ENCODE peak calls at places on chromosome 15, in nine cellular contexts. One of them, this sample, is unnamed.

GRCh38 chr15:52733696-52734255 is 54.6 kb upstream of the ATOSA start:
- DNase-seq in uterus: no peak
- DNase-seq in nephron progenitor cell: no peak
- DNase-seq in RWPE1: no peak
- DNase-seq in HFF-Myc: no peak
- DNase-seq in AG09319: no peak
- DNase-seq in ELR: no peak
- DNase-seq in H54: no peak
- DNase-seq in substantia nigra: no peak
- DNase-seq in this sample: no peak

GRCh38 chr15:76217029-76217866 is 94.0 kb downstream of the ETFA start:
- DNase-seq in HFF-Myc: no peak
- DNase-seq in AG09319: no peak
- DNase-seq in uterus: no peak
- DNase-seq in H54: no peak
- DNase-seq in RWPE1: peak
- DNase-seq in ELR: no peak
- DNase-seq in nephron progenitor cell: no peak
- DNase-seq in substantia nigra: no peak
- DNase-seq in this sample: no peak

GRCh38 chr15:51099185-51099584 is 4.5 kb upstream of the TNFAIP8L3 start:
- DNase-seq in nephron progenitor cell: no peak
- DNase-seq in uterus: no peak
- DNase-seq in H54: no peak
- DNase-seq in HFF-Myc: no peak
- DNase-seq in RWPE1: no peak
- DNase-seq in substantia nigra: no peak
- DNase-seq in ELR: no peak
- DNase-seq in AG09319: no peak
- DNase-seq in this sample: no peak

GRCh38 chr15:85725019-85725418 is 69.7 kb downstream of the KLHL25 start:
- DNase-seq in H54: no peak
- DNase-seq in nephron progenitor cell: no peak
- DNase-seq in substantia nigra: no peak
- DNase-seq in uterus: no peak
- DNase-seq in HFF-Myc: no peak
- DNase-seq in RWPE1: no peak
- DNase-seq in AG09319: no peak
- DNase-seq in ELR: no peak
- DNase-seq in this sample: no peak

GRCh38 chr15:70490838-70491155 is 272.6 kb downstream of the UACA start:
- DNase-seq in AG09319: no peak
- DNase-seq in nephron progenitor cell: no peak
- DNase-seq in HFF-Myc: no peak
- DNase-seq in H54: no peak
- DNase-seq in substantia nigra: no peak
- DNase-seq in ELR: no peak
- DNase-seq in RWPE1: no peak
- DNase-seq in uterus: no peak
- DNase-seq in this sample: no peak

GRCh38 chr15:96273317-96274086 is 57.0 kb upstream of the NR2F2 start:
- DNase-seq in uterus: no peak
- DNase-seq in H54: peak
- DNase-seq in HFF-Myc: peak
- DNase-seq in substantia nigra: no peak
- DNase-seq in nephron progenitor cell: no peak
- DNase-seq in AG09319: no peak
- DNase-seq in RWPE1: peak
- DNase-seq in ELR: peak
- DNase-seq in this sample: no peak

GRCh38 chr15:76625267-76625666 is 279.9 kb downstream of the SCAPER start:
- DNase-seq in substantia nigra: no peak
- DNase-seq in nephron progenitor cell: no peak
- DNase-seq in ELR: no peak
- DNase-seq in HFF-Myc: no peak
- DNase-seq in uterus: no peak
- DNase-seq in H54: no peak
- DNase-seq in RWPE1: no peak
- DNase-seq in AG09319: no peak
- DNase-seq in this sample: no peak

GRCh38 chr15:60821462-60822061 is 342.6 kb upstream of the ICE2 start:
- DNase-seq in nephron progenitor cell: no peak
- DNase-seq in uterus: no peak
- DNase-seq in substantia nigra: no peak
- DNase-seq in AG09319: no peak
- DNase-seq in ELR: no peak
- DNase-seq in RWPE1: no peak
- DNase-seq in H54: no peak
- DNase-seq in HFF-Myc: no peak
- DNase-seq in this sample: no peak

GRCh38 chr15:56732881-56733130 is 503 bp downstream of the ZNF280D start:
- DNase-seq in ELR: no peak
- DNase-seq in nephron progenitor cell: no peak
- DNase-seq in HFF-Myc: peak
- DNase-seq in AG09319: no peak
- DNase-seq in substantia nigra: no peak
- DNase-seq in H54: no peak
- DNase-seq in RWPE1: no peak
- DNase-seq in uterus: no peak
- DNase-seq in this sample: no peak

GRCh38 chr15:22831473-22831872 is 7.0 kb upstream of the NIPA2 start:
- DNase-seq in nephron progenitor cell: no peak
- DNase-seq in ELR: peak
- DNase-seq in RWPE1: no peak
- DNase-seq in uterus: no peak
- DNase-seq in AG09319: no peak
- DNase-seq in HFF-Myc: no peak
- DNase-seq in H54: no peak
- DNase-seq in substantia nigra: no peak
- DNase-seq in this sample: no peak

GRCh38 chr15:89335289-89336041 is 841 bp upstream of the POLG start:
- DNase-seq in HFF-Myc: no peak
- DNase-seq in uterus: peak
- DNase-seq in H54: peak
- DNase-seq in AG09319: no peak
- DNase-seq in substantia nigra: peak
- DNase-seq in RWPE1: no peak
- DNase-seq in ELR: no peak
- DNase-seq in nephron progenitor cell: peak
- DNase-seq in this sample: peak

GRCh38 chr15:68417051-68417450 is 14.9 kb downstream of the ITGA11 start:
- DNase-seq in nephron progenitor cell: no peak
- DNase-seq in HFF-Myc: no peak
- DNase-seq in AG09319: no peak
- DNase-seq in uterus: peak
- DNase-seq in ELR: no peak
- DNase-seq in RWPE1: no peak
- DNase-seq in substantia nigra: no peak
- DNase-seq in H54: no peak
- DNase-seq in this sample: peak

GRCh38 chr15:63194291-63194681 is 4.9 kb downstream of the RAB8B start:
- DNase-seq in HFF-Myc: no peak
- DNase-seq in nephron progenitor cell: no peak
- DNase-seq in H54: no peak
- DNase-seq in RWPE1: no peak
- DNase-seq in ELR: no peak
- DNase-seq in substantia nigra: no peak
- DNase-seq in AG09319: no peak
- DNase-seq in uterus: no peak
- DNase-seq in this sample: no peak

GRCh38 chr15:57861805-57862586 is 155.5 kb downstream of the POLR2M start:
- DNase-seq in substantia nigra: no peak
- DNase-seq in nephron progenitor cell: no peak
- DNase-seq in HFF-Myc: peak
- DNase-seq in H54: peak
- DNase-seq in uterus: no peak
- DNase-seq in ELR: peak
- DNase-seq in RWPE1: peak
- DNase-seq in AG09319: peak
- DNase-seq in this sample: no peak

GRCh38 chr15:51311510-51311909 is 26.9 kb downstream of the CYP19A1 start:
- DNase-seq in HFF-Myc: no peak
- DNase-seq in substantia nigra: no peak
- DNase-seq in ELR: no peak
- DNase-seq in H54: no peak
- DNase-seq in nephron progenitor cell: no peak
- DNase-seq in uterus: no peak
- DNase-seq in RWPE1: no peak
- DNase-seq in AG09319: no peak
- DNase-seq in this sample: no peak

GRCh38 chr15:80844011-80844732 is 65.0 kb downstream of the CEMIP start:
- DNase-seq in HFF-Myc: no peak
- DNase-seq in substantia nigra: no peak
- DNase-seq in RWPE1: peak
- DNase-seq in AG09319: no peak
- DNase-seq in nephron progenitor cell: no peak
- DNase-seq in uterus: no peak
- DNase-seq in H54: peak
- DNase-seq in ELR: peak
- DNase-seq in this sample: no peak

GRCh38 chr15:92751528-92751927 is 96.0 kb upstream of the FAM174B start:
- DNase-seq in RWPE1: peak
- DNase-seq in uterus: no peak
- DNase-seq in ELR: no peak
- DNase-seq in substantia nigra: no peak
- DNase-seq in H54: no peak
- DNase-seq in nephron progenitor cell: no peak
- DNase-seq in HFF-Myc: no peak
- DNase-seq in AG09319: no peak
- DNase-seq in this sample: no peak

GRCh38 chr15:95875141-95875643 is 455.3 kb upstream of the NR2F2 start:
- DNase-seq in nephron progenitor cell: no peak
- DNase-seq in RWPE1: peak
- DNase-seq in substantia nigra: no peak
- DNase-seq in uterus: no peak
- DNase-seq in AG09319: peak
- DNase-seq in ELR: peak
- DNase-seq in H54: no peak
- DNase-seq in HFF-Myc: peak
- DNase-seq in this sample: no peak

GRCh38 chr15:66789029-66790025 is 87.3 kb downstream of the SMAD6 start:
- DNase-seq in ELR: peak
- DNase-seq in AG09319: peak
- DNase-seq in uterus: peak
- DNase-seq in RWPE1: no peak
- DNase-seq in HFF-Myc: peak
- DNase-seq in substantia nigra: no peak
- DNase-seq in H54: no peak
- DNase-seq in nephron progenitor cell: no peak
- DNase-seq in this sample: peak

GRCh38 chr15:39195988-39196486 is 384.8 kb upstream of the THBS1 start:
- DNase-seq in AG09319: no peak
- DNase-seq in uterus: no peak
- DNase-seq in ELR: peak
- DNase-seq in substantia nigra: no peak
- DNase-seq in H54: peak
- DNase-seq in HFF-Myc: peak
- DNase-seq in RWPE1: peak
- DNase-seq in nephron progenitor cell: no peak
- DNase-seq in this sample: no peak